ENCODE peak calls at places on chromosomes 6 and 20, in nine cellular contexts. X is activated effector memory CD4-positive, alpha-beta T cell treated with anti-CD3 and anti-CD28 coated beads, Interleukin-2, amount 50 U/mL, for 16 hours; C is stimulated activated CD4-positive, alpha-beta T cell treated with anti-CD3 and anti-CD28 coated beads, Interleukin-4, amount 100 ng/mL, for 1 hour; O is fibroblast of mammary gland; F is iris pigment epithelial cell; M is cerebellar cortex; J is activated T-helper 2 cell treated with anti-CD3 and anti-CD28 coated beads, Interferon-gamma antibody, Interleukin-2, Interleukin-4, amounts not matched to agents 10 μg/mL and 5 μg/mL and 100 μg/mL, durations not matched to agents 14 hours and 24 hours and 36 hours; W is GF-D8; I is H9. G is an unnamed sample.

GRCh38 chr6:37731888-37732287 is 34.2 kb upstream of the MDGA1 start:
- DNase-seq in X (peak; percentile 81), C (peak; percentile 63), O (no peak), F (no peak), M (no peak), J (peak; percentile 30), W (no peak), I (peak; percentile 50), G (no peak)

GRCh38 chr20:38343107-38343797 is 3.0 kb upstream of the LBP start:
- DNase-seq in X (no peak), C (no peak), O (peak; percentile 74), F (no peak), M (no peak), J (no peak), W (no peak), I (no peak), G (no peak)

GRCh38 chr20:34237942-34238341 is 3.3 kb upstream of the ASIP start:
- DNase-seq in X (no peak), C (no peak), O (no peak), F (no peak), M (no peak), J (no peak), W (no peak), I (no peak), G (no peak)

GRCh38 chr20:8309638-8310037 is 177.6 kb downstream of the PLCB1 start:
- DNase-seq in X (no peak), C (no peak), O (no peak), F (peak; percentile 35), M (peak; percentile 50), J (no peak), W (no peak), I (peak; percentile 32), G (no peak)

GRCh38 chr6:62429781-62430180 is 143.8 kb upstream of the KHDRBS2 start:
- DNase-seq in X (no peak), C (no peak), O (no peak), F (no peak), M (peak; percentile 2), J (no peak), W (no peak), I (no peak), G (no peak)

GRCh38 chr6:107101661-107102413 is 13.5 kb downstream of the BEND3 start:
- DNase-seq in X (no peak), C (no peak), O (no peak), F (no peak), M (peak; percentile 83), J (no peak), W (no peak), I (no peak), G (peak; percentile 51)

GRCh38 chr20:32139947-32140346 is 30.4 kb downstream of the TM9SF4 start:
- DNase-seq in X (no peak), C (no peak), O (no peak), F (no peak), M (no peak), J (no peak), W (no peak), I (no peak), G (no peak)

GRCh38 chr6:41504526-41505021 is 41.6 kb upstream of the FOXP4 start:
- DNase-seq in X (no peak), C (no peak), O (no peak), F (peak; percentile 54), M (no peak), J (no peak), W (no peak), I (no peak), G (no peak)

GRCh38 chr6:140436023-140436811 is 1061.8 kb upstream of the CITED2 start:
- DNase-seq in X (no peak), C (no peak), O (peak; percentile 54), F (peak; percentile 95), M (no peak), J (no peak), W (no peak), I (peak; percentile 65), G (no peak)

GRCh38 chr6:6543181-6543879 is 45.2 kb upstream of the LY86 start:
- DNase-seq in X (no peak), C (no peak), O (no peak), F (no peak), M (no peak), J (no peak), W (no peak), I (no peak), G (no peak)

GRCh38 chr6:56794421-56794820 is 151.7 kb upstream of the DST start:
- DNase-seq in X (no peak), C (no peak), O (no peak), F (no peak), M (no peak), J (no peak), W (no peak), I (peak; percentile 78), G (no peak)

GRCh38 chr6:100620085-100620484 is 155.4 kb upstream of the SIM1 start:
- DNase-seq in X (no peak), C (no peak), O (peak; percentile 60), F (peak; percentile 95), M (no peak), J (no peak), W (no peak), I (no peak), G (no peak)

GRCh38 chr20:49100934-49101333 is 54.8 kb downstream of the CSE1L start:
- DNase-seq in X (no peak), C (no peak), O (no peak), F (peak; percentile 7), M (no peak), J (no peak), W (no peak), I (no peak), G (no peak)

GRCh38 chr6:167697316-167697715 is 129.4 kb upstream of the AFDN start:
- DNase-seq in X (no peak), C (no peak), O (no peak), F (no peak), M (no peak), J (no peak), W (no peak), I (no peak), G (no peak)

GRCh38 chr6:17622144-17622543 is 22.0 kb downstream of the FAM8A1 start:
- DNase-seq in X (no peak), C (no peak), O (peak; percentile 2), F (no peak), M (peak; percentile 83), J (no peak), W (no peak), I (no peak), G (no peak)

GRCh38 chr6:87431263-87431662 is 23.5 kb downstream of the CFAP206 start:
- DNase-seq in X (no peak), C (no peak), O (peak; percentile 9), F (peak; percentile 18), M (no peak), J (no peak), W (no peak), I (no peak), G (no peak)

GRCh38 chr6:144294016-144294415 is 8.9 kb downstream of the UTRN start:
- DNase-seq in X (no peak), C (no peak), O (peak; percentile 86), F (peak; percentile 88), M (no peak), J (no peak), W (no peak), I (no peak), G (no peak)

GRCh38 chr6:139313784-139314545 is 22.2 kb upstream of the TXLNB start:
- DNase-seq in X (no peak), C (no peak), O (no peak), F (peak; percentile 44), M (no peak), J (no peak), W (no peak), I (peak; percentile 74), G (no peak)

GRCh38 chr6:142929751-142930358 is 15.1 kb downstream of the HIVEP2 start:
- DNase-seq in X (no peak), C (no peak), O (peak; percentile 53), F (peak; percentile 52), M (no peak), J (no peak), W (no peak), I (no peak), G (no peak)

GRCh38 chr6:3789018-3789895 is 37.7 kb upstream of the PXDC1 start:
- DNase-seq in X (no peak), C (no peak), O (peak; percentile 56), F (peak; percentile 69), M (no peak), J (no peak), W (no peak), I (no peak), G (no peak)

GRCh38 chr20:16537025-16537665 is 36.1 kb downstream of the KIF16B start:
- DNase-seq in X (no peak), C (no peak), O (no peak), F (no peak), M (no peak), J (no peak), W (no peak), I (no peak), G (no peak)

GRCh38 chr6:5132741-5133140 is 47.6 kb downstream of the PPP1R3G start:
- DNase-seq in X (no peak), C (no peak), O (peak; percentile 96), F (peak; percentile 70), M (peak; percentile 73), J (no peak), W (peak; percentile 57), I (peak; percentile 75), G (peak; percentile 85)

GRCh38 chr6:127301199-127301700 is 34.6 kb downstream of the RNF146 start:
- DNase-seq in X (no peak), C (no peak), O (no peak), F (no peak), M (no peak), J (no peak), W (no peak), I (no peak), G (no peak)

GRCh38 chr6:26296857-26297648 is 67.9 kb upstream of the BTN3A2 start:
- DNase-seq in X (no peak), C (no peak), O (peak; percentile 71), F (peak; percentile 49), M (no peak), J (no peak), W (no peak), I (no peak), G (no peak)

GRCh38 chr6:33419580-33420492 is at the start of gene SYNGAP1:
- DNase-seq in X (peak; percentile 77), C (peak; percentile 60), O (peak; percentile 49), F (peak; percentile 58), M (peak; percentile 74), J (no peak), W (no peak), I (peak; percentile 86), G (no peak)

GRCh38 chr20:5061209-5061608 is 58.5 kb downstream of the PCNA start:
- DNase-seq in X (no peak), C (no peak), O (peak; percentile 39), F (peak; percentile 23), M (no peak), J (no peak), W (no peak), I (peak; percentile 52), G (no peak)

GRCh38 chr20:5056801-5057599 is 55.7 kb upstream of the SLC23A2 start:
- DNase-seq in X (peak; percentile 86), C (peak; percentile 59), O (peak; percentile 54), F (peak; percentile 45), M (no peak), J (peak; percentile 69), W (peak; percentile 70), I (peak; percentile 61), G (no peak)

GRCh38 chr20:10239954-10240353 is 21.3 kb downstream of the SNAP25 start:
- DNase-seq in X (no peak), C (no peak), O (peak; percentile 28), F (peak; percentile 19), M (peak; percentile 50), J (no peak), W (no peak), I (no peak), G (no peak)

GRCh38 chr20:36091561-36092423 is 62.7 kb upstream of the EPB41L1 start:
- DNase-seq in X (no peak), C (no peak), O (no peak), F (no peak), M (no peak), J (no peak), W (no peak), I (peak; percentile 69), G (no peak)

GRCh38 chr6:35955970-35956369 is 35.1 kb upstream of the SRPK1 start:
- DNase-seq in X (no peak), C (no peak), O (no peak), F (no peak), M (no peak), J (no peak), W (no peak), I (no peak), G (no peak)

GRCh38 chr6:86558318-86558717 is 379.0 kb upstream of the HTR1E start:
- DNase-seq in X (no peak), C (no peak), O (no peak), F (no peak), M (no peak), J (no peak), W (no peak), I (no peak), G (no peak)